ENCODE peak calls at places on chromosomes 2 and 18, in five cellular contexts. One of them, this sample, is unnamed.

GRCh38 chr2:73987109-73987947 is 2.6 kb downstream of the TET3 start:
- DNase-seq in heart left ventricle: peak; percentile 76
- DNase-seq in neural progenitor cell: peak; percentile 54
- DNase-seq in fibroblast of lung: peak; percentile 58
- DNase-seq in upper lobe of right lung: peak; percentile 77
- DNase-seq in this sample: no peak

GRCh38 chr2:127143851-127144782 is 37.2 kb upstream of the BIN1 start:
- DNase-seq in heart left ventricle: no peak
- DNase-seq in neural progenitor cell: no peak
- DNase-seq in fibroblast of lung: peak; percentile 70
- DNase-seq in upper lobe of right lung: no peak
- DNase-seq in this sample: no peak

GRCh38 chr2:85922210-85922609 is 33.4 kb upstream of the ST3GAL5 start:
- DNase-seq in heart left ventricle: no peak
- DNase-seq in neural progenitor cell: no peak
- DNase-seq in fibroblast of lung: peak; percentile 17
- DNase-seq in upper lobe of right lung: no peak
- DNase-seq in this sample: no peak

GRCh38 chr2:160484859-160485520 is 8.6 kb downstream of the RBMS1 start:
- DNase-seq in heart left ventricle: no peak
- DNase-seq in neural progenitor cell: no peak
- DNase-seq in fibroblast of lung: no peak
- DNase-seq in upper lobe of right lung: no peak
- DNase-seq in this sample: peak; percentile 58

GRCh38 chr2:62539892-62540785 is 34.1 kb upstream of the TMEM17 start:
- DNase-seq in heart left ventricle: no peak
- DNase-seq in neural progenitor cell: no peak
- DNase-seq in fibroblast of lung: peak; percentile 29
- DNase-seq in upper lobe of right lung: no peak
- DNase-seq in this sample: no peak

GRCh38 chr2:175430236-175430635 is 248.7 kb upstream of the ATP5MC3 start:
- DNase-seq in heart left ventricle: no peak
- DNase-seq in neural progenitor cell: no peak
- DNase-seq in fibroblast of lung: no peak
- DNase-seq in upper lobe of right lung: no peak
- DNase-seq in this sample: peak; percentile 78

GRCh38 chr2:73203055-73203681 is 794 bp downstream of the NOTO start:
- DNase-seq in heart left ventricle: no peak
- DNase-seq in neural progenitor cell: peak; percentile 34
- DNase-seq in fibroblast of lung: peak; percentile 13
- DNase-seq in upper lobe of right lung: peak; percentile 73
- DNase-seq in this sample: no peak

GRCh38 chr18:49238433-49239042 is 221.9 kb downstream of the DYM start:
- DNase-seq in heart left ventricle: no peak
- DNase-seq in neural progenitor cell: peak; percentile 57
- DNase-seq in fibroblast of lung: peak; percentile 21
- DNase-seq in upper lobe of right lung: no peak
- DNase-seq in this sample: peak; percentile 72

GRCh38 chr2:138110453-138111083 is 146.3 kb downstream of the HNMT start:
- DNase-seq in heart left ventricle: no peak
- DNase-seq in neural progenitor cell: no peak
- DNase-seq in fibroblast of lung: peak; percentile 55
- DNase-seq in upper lobe of right lung: no peak
- DNase-seq in this sample: no peak

GRCh38 chr2:10080536-10081304 is 509 bp upstream of the CYS1 start:
- DNase-seq in heart left ventricle: no peak
- DNase-seq in neural progenitor cell: peak; percentile 62
- DNase-seq in fibroblast of lung: peak; percentile 66
- DNase-seq in upper lobe of right lung: no peak
- DNase-seq in this sample: no peak

GRCh38 chr2:72103161-72103560 is 44.5 kb downstream of the CYP26B1 start:
- DNase-seq in heart left ventricle: no peak
- DNase-seq in neural progenitor cell: no peak
- DNase-seq in fibroblast of lung: no peak
- DNase-seq in upper lobe of right lung: no peak
- DNase-seq in this sample: no peak

GRCh38 chr2:141554810-141555209 is 576.0 kb downstream of the LRP1B start:
- DNase-seq in heart left ventricle: no peak
- DNase-seq in neural progenitor cell: peak; percentile 63
- DNase-seq in fibroblast of lung: peak; percentile 41
- DNase-seq in upper lobe of right lung: no peak
- DNase-seq in this sample: peak; percentile 74

GRCh38 chr2:56465491-56465890 is 281.7 kb downstream of the CCDC85A start:
- DNase-seq in heart left ventricle: no peak
- DNase-seq in neural progenitor cell: no peak
- DNase-seq in fibroblast of lung: peak; percentile 22
- DNase-seq in upper lobe of right lung: no peak
- DNase-seq in this sample: no peak

GRCh38 chr18:13222371-13223281 is 4.1 kb downstream of the LDLRAD4 start:
- DNase-seq in heart left ventricle: peak; percentile 89
- DNase-seq in neural progenitor cell: no peak
- DNase-seq in fibroblast of lung: peak; percentile 63
- DNase-seq in upper lobe of right lung: peak; percentile 74
- DNase-seq in this sample: peak; percentile 57

GRCh38 chr18:22471546-22472131 is 53.9 kb upstream of the CTAGE1 start:
- DNase-seq in heart left ventricle: no peak
- DNase-seq in neural progenitor cell: no peak
- DNase-seq in fibroblast of lung: peak; percentile 71
- DNase-seq in upper lobe of right lung: no peak
- DNase-seq in this sample: no peak

GRCh38 chr2:191759650-191760049 is 81.7 kb downstream of the NABP1 start:
- DNase-seq in heart left ventricle: no peak
- DNase-seq in neural progenitor cell: no peak
- DNase-seq in fibroblast of lung: no peak
- DNase-seq in upper lobe of right lung: no peak
- DNase-seq in this sample: no peak

DNA sequence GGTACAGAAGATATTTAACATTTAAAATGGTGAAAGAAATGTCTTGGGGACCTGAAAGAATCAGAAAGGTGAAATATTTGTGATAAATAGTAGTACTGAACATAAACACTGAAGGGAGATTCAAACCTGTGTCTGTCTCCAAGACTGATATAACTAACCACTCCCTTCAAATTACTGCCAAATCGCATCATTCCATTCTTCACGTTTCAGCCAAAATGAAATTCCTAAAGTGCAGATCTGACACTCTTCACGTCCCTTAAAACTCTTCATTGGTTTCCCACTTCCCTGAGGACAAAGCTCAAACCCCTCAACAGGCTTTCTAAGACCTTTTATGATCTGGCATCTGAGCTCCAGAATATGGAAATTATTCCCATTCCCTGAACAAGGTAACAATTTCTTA is 19.0 kb downstream of the SLC8A1 start:
- DNase-seq in heart left ventricle: no peak
- DNase-seq in neural progenitor cell: no peak
- DNase-seq in fibroblast of lung: peak; percentile 43
- DNase-seq in upper lobe of right lung: no peak
- DNase-seq in this sample: no peak
- H3K4me1 ChIP-seq in heart left ventricle: peaks cover 78% of the 10 kb centered on the region
- H3K4me1 ChIP-seq in neural progenitor cell: no peaks in the 10 kb centered on the region
- H3K4me1 ChIP-seq in fibroblast of lung: peaks cover 26% of the 10 kb centered on the region
- H3K4me1 ChIP-seq in upper lobe of right lung: peaks cover 10% of the 10 kb centered on the region
- H3K4me1 ChIP-seq in this sample: no peaks in the 10 kb centered on the region

DNA sequence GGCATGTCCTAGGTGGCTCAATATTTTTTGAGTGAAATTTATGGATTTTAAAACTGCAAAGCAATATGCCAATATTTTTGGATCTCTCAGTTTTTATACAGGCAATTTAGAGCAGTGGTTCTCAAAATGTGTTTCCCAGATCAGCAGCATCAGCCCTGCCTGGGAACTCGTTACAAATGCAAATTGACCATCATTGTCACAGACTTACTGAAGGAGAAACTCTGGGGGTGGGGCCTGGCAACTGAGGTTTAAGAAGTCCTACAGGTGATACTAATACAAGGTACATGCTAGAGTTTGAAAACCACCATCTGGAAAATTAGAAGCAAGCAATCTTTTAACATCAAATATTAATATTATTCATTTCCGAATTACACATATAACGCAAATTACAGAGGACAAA is 215.6 kb upstream of the PID1 start:
- DNase-seq in heart left ventricle: no peak
- DNase-seq in neural progenitor cell: peak; percentile 32
- DNase-seq in fibroblast of lung: no peak
- DNase-seq in upper lobe of right lung: no peak
- DNase-seq in this sample: no peak
- H3K9me3 ChIP-seq in heart left ventricle: no peaks in the 10 kb centered on the region
- H3K9me3 ChIP-seq in neural progenitor cell: no peaks in the 10 kb centered on the region
- H3K9me3 ChIP-seq in fibroblast of lung: no peaks in the 10 kb centered on the region
- H3K9me3 ChIP-seq in upper lobe of right lung: no peaks in the 10 kb centered on the region
- H3K9me3 ChIP-seq in this sample: no peaks in the 10 kb centered on the region

DNA sequence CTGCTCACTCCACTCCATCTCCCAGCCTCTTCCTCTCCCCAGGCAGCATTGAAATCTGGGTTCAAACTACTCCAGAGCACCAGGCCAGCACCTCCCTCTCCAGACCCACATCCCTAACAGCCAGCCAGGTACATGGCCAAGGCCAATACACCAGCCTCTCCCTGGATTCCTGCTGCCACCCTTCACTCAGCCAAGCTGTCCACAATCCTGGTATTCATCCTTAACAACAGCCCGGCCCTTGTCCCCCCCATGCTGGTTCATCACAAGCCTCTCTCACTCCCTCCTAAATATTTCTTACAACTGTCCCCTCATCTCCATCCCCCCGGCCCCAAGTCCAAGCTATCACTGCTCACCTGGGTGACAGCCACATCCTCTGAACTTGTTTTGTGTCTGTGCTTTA is 129.9 kb upstream of the HAAO start:
- DNase-seq in heart left ventricle: no peak
- DNase-seq in neural progenitor cell: no peak
- DNase-seq in fibroblast of lung: no peak
- DNase-seq in upper lobe of right lung: no peak
- DNase-seq in this sample: no peak
- H3K4me1 ChIP-seq in heart left ventricle: peaks cover 57% of the 10 kb centered on the region
- H3K4me1 ChIP-seq in neural progenitor cell: peaks cover 67% of the 10 kb centered on the region
- H3K4me1 ChIP-seq in fibroblast of lung: peaks cover 44% of the 10 kb centered on the region
- H3K4me1 ChIP-seq in upper lobe of right lung: peaks cover 49% of the 10 kb centered on the region
- H3K4me1 ChIP-seq in this sample: peaks cover 33% of the 10 kb centered on the region

GRCh38 chr2:89811295-89811694 is 1119.8 kb downstream of the RPIA start:
- DNase-seq in heart left ventricle: no peak
- DNase-seq in neural progenitor cell: no peak
- DNase-seq in fibroblast of lung: no peak
- DNase-seq in upper lobe of right lung: no peak
- DNase-seq in this sample: no peak
- H3K9me3 ChIP-seq in heart left ventricle: no peaks in the 10 kb centered on the region
- H3K9me3 ChIP-seq in neural progenitor cell: peaks cover 74% of the 10 kb centered on the region
- H3K9me3 ChIP-seq in fibroblast of lung: peaks cover 12% of the 10 kb centered on the region
- H3K9me3 ChIP-seq in upper lobe of right lung: peaks cover 68% of the 10 kb centered on the region
- H3K9me3 ChIP-seq in this sample: peaks cover 68% of the 10 kb centered on the region

DNA sequence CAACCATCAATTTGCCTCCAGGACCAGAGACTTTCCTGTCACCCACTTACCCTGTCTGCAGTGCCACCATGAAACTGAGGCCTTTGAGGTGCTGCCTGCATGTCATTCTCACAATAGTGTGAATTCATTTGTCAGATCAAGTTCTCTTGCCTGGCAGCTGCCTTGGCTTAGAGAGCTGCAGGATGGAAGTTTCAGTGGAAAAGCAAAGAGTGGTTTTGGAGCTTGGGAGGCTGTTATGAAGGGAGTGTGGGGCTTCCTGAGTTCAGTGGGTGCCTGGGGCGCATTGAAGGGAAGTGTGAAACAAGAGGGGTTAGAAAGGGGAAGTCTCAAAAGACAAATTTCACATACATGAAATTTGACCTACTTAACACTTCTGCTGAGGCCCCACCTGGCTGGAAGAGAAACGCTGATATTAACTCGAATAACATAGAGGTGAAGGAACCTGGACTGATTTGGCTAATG is 7.9 kb upstream of the LBH start:
- DNase-seq in heart left ventricle: no peak
- DNase-seq in neural progenitor cell: no peak
- DNase-seq in fibroblast of lung: no peak
- DNase-seq in upper lobe of right lung: no peak
- DNase-seq in this sample: no peak
- H3K4me1 ChIP-seq in heart left ventricle: peaks cover 37% of the 10 kb centered on the region
- H3K4me1 ChIP-seq in neural progenitor cell: peaks cover 15% of the 10 kb centered on the region
- H3K4me1 ChIP-seq in fibroblast of lung: peaks cover 11% of the 10 kb centered on the region
- H3K4me1 ChIP-seq in upper lobe of right lung: peaks cover 18% of the 10 kb centered on the region
- H3K4me1 ChIP-seq in this sample: peaks cover 16% of the 10 kb centered on the region

GRCh38 chr18:79899609-79900435 is 51.6 kb downstream of the SLC66A2 start:
- DNase-seq in heart left ventricle: peak; percentile 42
- DNase-seq in neural progenitor cell: no peak
- DNase-seq in fibroblast of lung: no peak
- DNase-seq in upper lobe of right lung: no peak
- DNase-seq in this sample: no peak

GRCh38 chr18:79900610-79901570 is 50.6 kb downstream of the SLC66A2 start:
- DNase-seq in heart left ventricle: peak; percentile 51
- DNase-seq in neural progenitor cell: no peak
- DNase-seq in fibroblast of lung: no peak
- DNase-seq in upper lobe of right lung: peak; percentile 59
- DNase-seq in this sample: no peak

GRCh38 chr18:79897940-79898625 is 53.4 kb downstream of the SLC66A2 start:
- DNase-seq in heart left ventricle: peak; percentile 33
- DNase-seq in neural progenitor cell: no peak
- DNase-seq in fibroblast of lung: no peak
- DNase-seq in upper lobe of right lung: peak; percentile 52
- DNase-seq in this sample: no peak

GRCh38 chr18:79896746-79897145 is 54.7 kb downstream of the SLC66A2 start:
- DNase-seq in heart left ventricle: no peak
- DNase-seq in neural progenitor cell: no peak
- DNase-seq in fibroblast of lung: no peak
- DNase-seq in upper lobe of right lung: no peak
- DNase-seq in this sample: no peak

DNA sequence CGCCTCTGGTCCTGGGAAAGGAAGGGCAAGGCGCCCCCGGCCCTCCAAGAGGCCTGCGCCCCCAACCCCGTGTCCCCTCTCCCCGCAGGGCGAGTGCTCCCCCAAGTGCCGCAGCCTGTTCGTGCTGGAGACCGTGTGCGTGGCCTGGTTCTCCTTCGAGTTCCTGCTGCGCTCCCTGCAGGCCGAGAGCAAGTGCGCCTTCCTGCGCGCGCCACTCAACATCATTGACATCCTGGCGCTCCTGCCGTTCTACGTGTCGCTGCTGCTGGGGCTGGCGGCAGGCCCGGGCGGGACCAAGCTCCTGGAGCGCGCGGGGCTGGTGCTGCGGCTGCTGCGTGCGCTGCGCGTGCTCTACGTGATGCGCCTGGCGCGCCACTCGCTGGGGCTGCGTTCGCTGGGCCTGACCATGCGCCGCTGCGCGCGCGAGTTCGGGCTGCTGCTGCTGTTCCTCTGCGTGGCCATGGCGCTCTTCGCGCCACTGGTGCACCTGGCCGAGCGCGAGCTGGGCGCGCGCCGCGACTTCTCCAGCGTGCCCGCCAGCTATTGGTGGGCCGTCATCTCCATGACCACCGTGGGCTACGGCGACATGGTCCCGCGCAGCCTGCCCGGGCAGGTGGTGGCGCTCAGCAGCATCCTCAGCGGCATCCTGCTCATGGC is 52.4 kb downstream of the SLC66A2 start:
- DNase-seq in heart left ventricle: peak; percentile 52
- DNase-seq in neural progenitor cell: no peak
- DNase-seq in fibroblast of lung: no peak
- DNase-seq in upper lobe of right lung: peak; percentile 57
- DNase-seq in this sample: no peak
- H3K9me3 ChIP-seq in heart left ventricle: no peaks in the 10 kb centered on the region
- H3K9me3 ChIP-seq in neural progenitor cell: peaks cover 16% of the 10 kb centered on the region
- H3K9me3 ChIP-seq in fibroblast of lung: peaks cover 3% of the 10 kb centered on the region
- H3K9me3 ChIP-seq in upper lobe of right lung: peaks cover 11% of the 10 kb centered on the region
- H3K9me3 ChIP-seq in this sample: peaks cover 69% of the 10 kb centered on the region

This sample was measured in A673.